ENCODE peak calls at places on chromosome 11, in six cellular contexts. W is type B pancreatic cell; C is Daoy; Q is HuH-7; L is stimulated activated CD4-positive, alpha-beta T cell treated with anti-CD3 and anti-CD28 coated beads, Interleukin-1b, Interleukin-23, amount 100 ng/mL, for 24 hours; H is fibroblast of the conjunctiva. J is an unnamed sample.

GRCh38 chr11:128948583-128948982 is 5.9 kb upstream of the TP53AIP1 start:
- DNase-seq in W (no peak), C (no peak), Q (no peak), L (no peak), H (no peak), J (no peak)

GRCh38 chr11:60265373-60266214 is 14.9 kb upstream of the MS4A4A start:
- DNase-seq in W (no peak), C (peak), Q (peak), L (no peak), H (no peak), J (peak)

GRCh38 chr11:87324817-87325489 is 287.2 kb downstream of the TMEM135 start:
- DNase-seq in W (no peak), C (no peak), Q (no peak), L (no peak), H (no peak), J (no peak)

GRCh38 chr11:122843281-122844150 is 5.2 kb downstream of the CRTAM start:
- DNase-seq in W (no peak), C (peak), Q (no peak), L (no peak), H (no peak), J (no peak)

GRCh38 chr11:16827139-16827538 is 88.7 kb downstream of the C11orf58 start:
- DNase-seq in W (no peak), C (no peak), Q (no peak), L (no peak), H (no peak), J (no peak)

GRCh38 chr11:122170815-122171475 is 54.9 kb upstream of the BLID start:
- DNase-seq in W (no peak), C (peak), Q (no peak), L (no peak), H (no peak), J (peak)

GRCh38 chr11:37115963-37116362 is 517.9 kb upstream of the RAG2 start:
- DNase-seq in W (no peak), C (no peak), Q (no peak), L (no peak), H (no peak), J (no peak)

GRCh38 chr11:130846606-130847005 is 69.7 kb downstream of the SNX19 start:
- DNase-seq in W (no peak), C (no peak), Q (no peak), L (no peak), H (no peak), J (no peak)

GRCh38 chr11:121996574-121996973 is 119.4 kb downstream of the BLID start:
- DNase-seq in W (no peak), C (no peak), Q (no peak), L (no peak), H (no peak), J (no peak)

GRCh38 chr11:134976540-134976939 is 564.5 kb upstream of the B3GAT1 start:
- DNase-seq in W (no peak), C (peak), Q (no peak), L (no peak), H (no peak), J (no peak)

GRCh38 chr11:34380696-34381095 is 22.9 kb upstream of the ABTB2 start:
- DNase-seq in W (no peak), C (peak), Q (no peak), L (no peak), H (no peak), J (peak)

GRCh38 chr11:120289426-120289825 is 35.7 kb upstream of the TLCD5 start:
- DNase-seq in W (no peak), C (no peak), Q (no peak), L (no peak), H (no peak), J (no peak)

GRCh38 chr11:134545521-134545920 is 133.5 kb upstream of the B3GAT1 start:
- DNase-seq in W (no peak), C (no peak), Q (no peak), L (no peak), H (no peak), J (no peak)

GRCh38 chr11:65639623-65640482 is 2.0 kb downstream of the SIPA1 start:
- DNase-seq in W (no peak), C (no peak), Q (no peak), L (no peak), H (no peak), J (no peak)

GRCh38 chr11:61187505-61188130 is 15.7 kb upstream of the PGA3 start:
- DNase-seq in W (peak), C (peak), Q (peak), L (peak), H (peak), J (no peak)

GRCh38 chr11:7796842-7797241 is at the start of gene OR5P2:
- DNase-seq in W (no peak), C (no peak), Q (no peak), L (no peak), H (no peak), J (no peak)

GRCh38 chr11:3989891-3990290 is 104.7 kb upstream of the RRM1 start:
- DNase-seq in W (no peak), C (no peak), Q (no peak), L (no peak), H (no peak), J (no peak)

GRCh38 chr11:108871867-108872266 is 207.0 kb downstream of the DDX10 start:
- DNase-seq in W (no peak), C (no peak), Q (no peak), L (no peak), H (no peak), J (no peak)

GRCh38 chr11:106815209-106815608 is 203.1 kb downstream of the GUCY1A2 start:
- DNase-seq in W (no peak), C (no peak), Q (no peak), L (no peak), H (no peak), J (no peak)

GRCh38 chr11:46279393-46280099 is 2.1 kb downstream of the CREB3L1 start:
- DNase-seq in W (no peak), C (peak), Q (no peak), L (no peak), H (no peak), J (no peak)

GRCh38 chr11:12028303-12028702 is 19.9 kb upstream of the DKK3 start:
- DNase-seq in W (no peak), C (no peak), Q (no peak), L (no peak), H (no peak), J (no peak)

GRCh38 chr11:64306563-64306875 is 1.2 kb downstream of the ESRRA start:
- DNase-seq in W (no peak), C (no peak), Q (no peak), L (no peak), H (no peak), J (no peak)

GRCh38 chr11:117750916-117751773 is 45.9 kb downstream of the DSCAML1 start:
- DNase-seq in W (no peak), C (no peak), Q (no peak), L (no peak), H (no peak), J (no peak)

GRCh38 chr11:6637871-6638270 is 17.7 kb downstream of the DCHS1 start:
- DNase-seq in W (no peak), C (no peak), Q (no peak), L (no peak), H (peak), J (no peak)

GRCh38 chr11:118911113-118911879 is 14.4 kb downstream of the BCL9L start:
- DNase-seq in W (peak), C (peak), Q (no peak), L (no peak), H (no peak), J (no peak)

GRCh38 chr11:44618561-44619425 is 53.3 kb downstream of the CD82 start:
- DNase-seq in W (peak), C (peak), Q (no peak), L (no peak), H (no peak), J (no peak)

GRCh38 chr11:70544774-70545625 is 146.7 kb downstream of the CTTN start:
- DNase-seq in W (no peak), C (peak), Q (no peak), L (no peak), H (no peak), J (no peak)